ENCODE peak calls at places on chromosomes 5 and 9, in five cellular contexts. U is left ventricle myocardium superior, W is mucosa of gallbladder, R is GM23338, Q is DND-41. V is an unnamed sample.

GRCh38 chr5:62593331-62593730 is 14.7 kb downstream of the LRRC70 start:
- DNase-seq in W (no peak), U (no peak), R (no peak), Q (no peak), V (no peak)

GRCh38 chr9:128409998-128410397 is 10.7 kb upstream of the CERCAM start:
- DNase-seq in W (no peak), Q (no peak), R (peak), U (no peak), V (no peak)

GRCh38 chr9:14418262-14419200 is 104.6 kb upstream of the NFIB start:
- DNase-seq in U (no peak), R (peak), W (no peak), Q (no peak), V (no peak)

GRCh38 chr9:38311382-38312270 is 80.9 kb upstream of the ALDH1B1 start:
- DNase-seq in W (no peak), R (peak), U (peak), Q (no peak), V (peak)

GRCh38 chr9:129777769-129778130 is 24.9 kb upstream of the PTGES start:
- DNase-seq in R (no peak), W (no peak), U (no peak), Q (peak), V (no peak)

GRCh38 chr5:121189569-121190305 is 661.9 kb upstream of the FTMT start:
- DNase-seq in U (no peak), R (no peak), W (no peak), Q (no peak), V (no peak)

GRCh38 chr9:86807577-86807976 is 139.7 kb downstream of the GAS1 start:
- DNase-seq in U (peak), R (peak), Q (no peak), W (peak), V (peak)

GRCh38 chr5:67983251-67983941 is 232.2 kb upstream of the PIK3R1 start:
- DNase-seq in R (no peak), W (no peak), Q (no peak), U (no peak), V (no peak)

GRCh38 chr9:13485068-13485596 is 205.6 kb upstream of the MPDZ start:
- DNase-seq in Q (no peak), W (peak), U (peak), R (no peak), V (no peak)

GRCh38 chr9:132673355-132673754 is 3.1 kb downstream of the GTF3C4 start:
- DNase-seq in U (no peak), Q (peak), W (no peak), R (peak), V (no peak)

GRCh38 chr9:111067472-111067871 is 29.2 kb upstream of the LPAR1 start:
- DNase-seq in Q (no peak), R (no peak), U (no peak), W (no peak), V (no peak)

GRCh38 chr9:77899679-77900354 is 131.8 kb downstream of the GNAQ start:
- DNase-seq in Q (no peak), R (no peak), W (no peak), U (no peak), V (no peak)

GRCh38 chr9:90128587-90129190 is 513.9 kb downstream of the DIRAS2 start:
- DNase-seq in W (no peak), Q (no peak), U (no peak), R (no peak), V (no peak)

GRCh38 chr5:13567819-13568218 is 376.7 kb downstream of the DNAH5 start:
- DNase-seq in Q (no peak), U (no peak), R (no peak), W (no peak), V (no peak)

GRCh38 chr5:131998431-131999040 is 12.9 kb downstream of the ACSL6 start:
- DNase-seq in U (no peak), R (no peak), Q (no peak), W (no peak), V (no peak)